ENCODE peak calls at places on chromosomes 13 and 19, in six cellular contexts. One of them, this sample, is unnamed.
A peak's percentile ranks its signal among the peaks of the same experiment; 100 is the strongest.

GRCh38 chr13:112928958-112929777 is 39.8 kb upstream of the MCF2L start:
- DNase-seq in GM12878: no peak
- DNase-seq in aorta: peak; percentile 78
- DNase-seq in testis: no peak
- DNase-seq in HAP-1: no peak
- DNase-seq in thoracic aorta: no peak
- DNase-seq in this sample: peak; percentile 85

GRCh38 chr13:19794552-19795143 is 11.9 kb upstream of the PSPC1 start:
- DNase-seq in thoracic aorta: no peak
- DNase-seq in HAP-1: no peak
- DNase-seq in aorta: no peak
- DNase-seq in testis: no peak
- DNase-seq in GM12878: no peak
- DNase-seq in this sample: no peak

GRCh38 chr13:64410654-64411053 is 2819.5 kb downstream of the PCDH9 start:
- DNase-seq in GM12878: no peak
- DNase-seq in testis: no peak
- DNase-seq in HAP-1: no peak
- DNase-seq in thoracic aorta: no peak
- DNase-seq in aorta: no peak
- DNase-seq in this sample: no peak

GRCh38 chr19:3880471-3881271 is at the start of gene ATCAY:
- DNase-seq in thoracic aorta: no peak
- DNase-seq in aorta: no peak
- DNase-seq in testis: no peak
- DNase-seq in GM12878: no peak
- DNase-seq in HAP-1: peak; percentile 26
- DNase-seq in this sample: peak; percentile 87

GRCh38 chr19:18202759-18203407 is 959 bp downstream of the RAB3A start:
- DNase-seq in HAP-1: peak; percentile 41
- DNase-seq in thoracic aorta: no peak
- DNase-seq in aorta: peak; percentile 65
- DNase-seq in GM12878: no peak
- DNase-seq in testis: peak; percentile 57
- DNase-seq in this sample: peak; percentile 34

GRCh38 chr19:56637976-56638555 is 4.9 kb upstream of the SMIM17 start:
- DNase-seq in GM12878: no peak
- DNase-seq in thoracic aorta: no peak
- DNase-seq in testis: peak; percentile 97
- DNase-seq in HAP-1: peak; percentile 40
- DNase-seq in aorta: peak; percentile 73
- DNase-seq in this sample: peak; percentile 24

GRCh38 chr13:76884167-76884566 is 2.0 kb downstream of the KCTD12 start:
- DNase-seq in aorta: peak; percentile 67
- DNase-seq in testis: peak; percentile 77
- DNase-seq in HAP-1: no peak
- DNase-seq in GM12878: no peak
- DNase-seq in thoracic aorta: no peak
- DNase-seq in this sample: peak; percentile 61

GRCh38 chr19:55600336-55601028 is 394 bp downstream of the ZNF524 start:
- DNase-seq in thoracic aorta: no peak
- DNase-seq in aorta: no peak
- DNase-seq in testis: peak; percentile 85
- DNase-seq in HAP-1: peak; percentile 73
- DNase-seq in GM12878: no peak
- DNase-seq in this sample: no peak

GRCh38 chr13:32021785-32022184 is 9.8 kb upstream of the FRY start:
- DNase-seq in HAP-1: no peak
- DNase-seq in GM12878: no peak
- DNase-seq in testis: no peak
- DNase-seq in aorta: no peak
- DNase-seq in thoracic aorta: no peak
- DNase-seq in this sample: no peak

GRCh38 chr13:113491418-113491883 is 940 bp upstream of the DCUN1D2 start:
- DNase-seq in HAP-1: no peak
- DNase-seq in aorta: peak; percentile 69
- DNase-seq in GM12878: no peak
- DNase-seq in testis: peak; percentile 60
- DNase-seq in thoracic aorta: no peak
- DNase-seq in this sample: no peak

GRCh38 chr19:43625918-43626579 is 6.6 kb upstream of the ZNF428 start:
- DNase-seq in testis: no peak
- DNase-seq in aorta: no peak
- DNase-seq in HAP-1: no peak
- DNase-seq in thoracic aorta: no peak
- DNase-seq in GM12878: no peak
- DNase-seq in this sample: peak; percentile 77

GRCh38 chr19:42135836-42136235 is 3.6 kb upstream of the POU2F2 start:
- DNase-seq in testis: no peak
- DNase-seq in thoracic aorta: no peak
- DNase-seq in HAP-1: no peak
- DNase-seq in aorta: no peak
- DNase-seq in GM12878: no peak
- DNase-seq in this sample: no peak

GRCh38 chr19:39263912-39264305 is 4.3 kb upstream of the IFNL2 start:
- DNase-seq in thoracic aorta: no peak
- DNase-seq in HAP-1: no peak
- DNase-seq in GM12878: no peak
- DNase-seq in testis: no peak
- DNase-seq in aorta: no peak
- DNase-seq in this sample: no peak

GRCh38 chr19:9848761-9849160 is 13.6 kb downstream of the PIN1 start:
- DNase-seq in testis: no peak
- DNase-seq in GM12878: no peak
- DNase-seq in thoracic aorta: no peak
- DNase-seq in HAP-1: no peak
- DNase-seq in aorta: no peak
- DNase-seq in this sample: no peak

GRCh38 chr19:35272122-35272715 is 3.5 kb downstream of the USF2 start:
- DNase-seq in GM12878: no peak
- DNase-seq in thoracic aorta: no peak
- DNase-seq in aorta: peak; percentile 76
- DNase-seq in testis: no peak
- DNase-seq in HAP-1: no peak
- DNase-seq in this sample: no peak

GRCh38 chr19:18091217-18091608 is 4.5 kb upstream of the IL12RB1 start:
- DNase-seq in aorta: peak; percentile 84
- DNase-seq in thoracic aorta: no peak
- DNase-seq in GM12878: peak; percentile 66
- DNase-seq in testis: peak; percentile 49
- DNase-seq in HAP-1: no peak
- DNase-seq in this sample: no peak

GRCh38 chr13:25494708-25495411 is 123.1 kb downstream of the ATP8A2 start:
- DNase-seq in aorta: no peak
- DNase-seq in GM12878: no peak
- DNase-seq in thoracic aorta: no peak
- DNase-seq in testis: no peak
- DNase-seq in HAP-1: no peak
- DNase-seq in this sample: no peak

GRCh38 chr13:40408602-40409001 is 257.8 kb downstream of the FOXO1 start:
- DNase-seq in GM12878: no peak
- DNase-seq in HAP-1: no peak
- DNase-seq in testis: no peak
- DNase-seq in aorta: no peak
- DNase-seq in thoracic aorta: no peak
- DNase-seq in this sample: no peak

GRCh38 chr13:82356667-82357066 is 1525.6 kb downstream of the SLITRK1 start:
- DNase-seq in aorta: no peak
- DNase-seq in HAP-1: no peak
- DNase-seq in testis: no peak
- DNase-seq in thoracic aorta: no peak
- DNase-seq in GM12878: no peak
- DNase-seq in this sample: no peak

GRCh38 chr19:33024398-33024797 is 40.3 kb downstream of the RHPN2 start:
- DNase-seq in HAP-1: no peak
- DNase-seq in thoracic aorta: no peak
- DNase-seq in aorta: no peak
- DNase-seq in GM12878: no peak
- DNase-seq in testis: no peak
- DNase-seq in this sample: no peak

GRCh38 chr13:53142301-53142700 is 113.7 kb downstream of the OLFM4 start:
- DNase-seq in thoracic aorta: no peak
- DNase-seq in aorta: no peak
- DNase-seq in GM12878: no peak
- DNase-seq in HAP-1: no peak
- DNase-seq in testis: no peak
- DNase-seq in this sample: no peak

GRCh38 chr13:73715114-73715909 is 418.9 kb downstream of the KLF12 start:
- DNase-seq in HAP-1: no peak
- DNase-seq in thoracic aorta: no peak
- DNase-seq in testis: no peak
- DNase-seq in GM12878: peak; percentile 31
- DNase-seq in aorta: no peak
- DNase-seq in this sample: no peak

GRCh38 chr19:33872445-33873320 is 76.0 kb downstream of the KCTD15 start:
- DNase-seq in GM12878: no peak
- DNase-seq in thoracic aorta: no peak
- DNase-seq in aorta: no peak
- DNase-seq in HAP-1: no peak
- DNase-seq in testis: no peak
- DNase-seq in this sample: no peak

GRCh38 chr13:50419896-50420295 is 404.7 kb downstream of the KCNRG start:
- DNase-seq in testis: no peak
- DNase-seq in GM12878: no peak
- DNase-seq in aorta: no peak
- DNase-seq in thoracic aorta: no peak
- DNase-seq in HAP-1: no peak
- DNase-seq in this sample: no peak

GRCh38 chr19:8545743-8546142 is 31.5 kb downstream of the MYO1F start:
- DNase-seq in thoracic aorta: no peak
- DNase-seq in testis: no peak
- DNase-seq in GM12878: no peak
- DNase-seq in aorta: no peak
- DNase-seq in HAP-1: no peak
- DNase-seq in this sample: no peak

GRCh38 chr19:8550070-8550469 is 27.2 kb downstream of the MYO1F start:
- DNase-seq in testis: no peak
- DNase-seq in HAP-1: no peak
- DNase-seq in aorta: no peak
- DNase-seq in thoracic aorta: no peak
- DNase-seq in GM12878: no peak
- DNase-seq in this sample: no peak

GRCh38 chr19:8539621-8540149 is 25.7 kb upstream of the ZNF414 start:
- DNase-seq in thoracic aorta: no peak
- DNase-seq in HAP-1: no peak
- DNase-seq in testis: no peak
- DNase-seq in aorta: no peak
- DNase-seq in GM12878: no peak
- DNase-seq in this sample: no peak

GRCh38 chr19:8544168-8544567 is 30.2 kb upstream of the ZNF414 start:
- DNase-seq in HAP-1: no peak
- DNase-seq in GM12878: no peak
- DNase-seq in thoracic aorta: no peak
- DNase-seq in aorta: no peak
- DNase-seq in testis: no peak
- DNase-seq in this sample: no peak
- H3K4me3 ChIP-seq in HAP-1: no peak overlapping the region
- H3K4me3 ChIP-seq in GM12878: no peak overlapping the region
- H3K4me3 ChIP-seq in thoracic aorta: no peak overlapping the region
- H3K4me3 ChIP-seq in aorta: no peak overlapping the region
- H3K4me3 ChIP-seq in testis: no peak overlapping the region
- H3K4me3 ChIP-seq in this sample: no peak overlapping the region

GRCh38 chr19:1816530-1817298 is 4.6 kb upstream of the ATP8B3 start:
- DNase-seq in GM12878: no peak
- DNase-seq in thoracic aorta: no peak
- DNase-seq in aorta: no peak
- DNase-seq in HAP-1: no peak
- DNase-seq in testis: no peak
- DNase-seq in this sample: no peak
- H3K9me3 ChIP-seq in GM12878: no peaks in the 10 kb centered on the region
- H3K9me3 ChIP-seq in thoracic aorta: no peaks in the 10 kb centered on the region
- H3K9me3 ChIP-seq in aorta: no peaks in the 10 kb centered on the region
- H3K9me3 ChIP-seq in HAP-1: no peaks in the 10 kb centered on the region
- H3K9me3 ChIP-seq in testis: no peaks in the 10 kb centered on the region
- H3K9me3 ChIP-seq in this sample: no peaks in the 10 kb centered on the region

GRCh38 chr19:531009-531752 is 379 bp upstream of the CDC34 start:
- DNase-seq in HAP-1: peak; percentile 86
- DNase-seq in aorta: peak; percentile 87
- DNase-seq in thoracic aorta: no peak
- DNase-seq in GM12878: no peak
- DNase-seq in testis: peak; percentile 72
- DNase-seq in this sample: peak; percentile 93
- H3K4me3 ChIP-seq in HAP-1: peak overlapping the region; percentile 58
- H3K4me3 ChIP-seq in aorta: peak overlapping the region; percentile 89
- H3K4me3 ChIP-seq in thoracic aorta: peak overlapping the region; percentile 99
- H3K4me3 ChIP-seq in GM12878: peak overlapping the region; percentile 61
- H3K4me3 ChIP-seq in testis: peak overlapping the region; percentile 84
- H3K4me3 ChIP-seq in this sample: peak overlapping the region; percentile 65

GRCh38 chr19:51965583-51965982 is 21.1 kb downstream of the ZNF350 start:
- DNase-seq in GM12878: no peak
- DNase-seq in testis: no peak
- DNase-seq in thoracic aorta: no peak
- DNase-seq in HAP-1: no peak
- DNase-seq in aorta: no peak
- DNase-seq in this sample: no peak

GRCh38 chr19:51959791-51960190 is 26.8 kb downstream of the ZNF350 start:
- DNase-seq in GM12878: no peak
- DNase-seq in testis: no peak
- DNase-seq in aorta: no peak
- DNase-seq in HAP-1: no peak
- DNase-seq in thoracic aorta: no peak
- DNase-seq in this sample: no peak
- H3K9me3 ChIP-seq in GM12878: peaks cover 3% of the 10 kb centered on the region
- H3K9me3 ChIP-seq in testis: no peaks in the 10 kb centered on the region
- H3K9me3 ChIP-seq in aorta: peaks cover 18% of the 10 kb centered on the region
- H3K9me3 ChIP-seq in HAP-1: peaks cover 2% of the 10 kb centered on the region
- H3K9me3 ChIP-seq in thoracic aorta: peaks cover 80% of the 10 kb centered on the region
- H3K9me3 ChIP-seq in this sample: no peaks in the 10 kb centered on the region

GRCh38 chr19:5321851-5322681 is 18.5 kb downstream of the PTPRS start:
- DNase-seq in thoracic aorta: no peak
- DNase-seq in GM12878: peak; percentile 72
- DNase-seq in HAP-1: no peak
- DNase-seq in aorta: no peak
- DNase-seq in testis: no peak
- DNase-seq in this sample: peak; percentile 44
- H3K4me3 ChIP-seq in thoracic aorta: no peak overlapping the region
- H3K4me3 ChIP-seq in GM12878: peak overlapping the region; percentile 32
- H3K4me3 ChIP-seq in HAP-1: no peak overlapping the region
- H3K4me3 ChIP-seq in aorta: no peak overlapping the region
- H3K4me3 ChIP-seq in testis: no peak overlapping the region
- H3K4me3 ChIP-seq in this sample: no peak overlapping the region

GRCh38 chr19:58217069-58217481 is 11.6 kb upstream of the ZNF544 start:
- DNase-seq in aorta: no peak
- DNase-seq in testis: peak; percentile 87
- DNase-seq in thoracic aorta: no peak
- DNase-seq in HAP-1: no peak
- DNase-seq in GM12878: no peak
- DNase-seq in this sample: no peak
- H3K9me3 ChIP-seq in aorta: peaks cover 29% of the 10 kb centered on the region
- H3K9me3 ChIP-seq in testis: no peaks in the 10 kb centered on the region
- H3K9me3 ChIP-seq in thoracic aorta: peaks cover 75% of the 10 kb centered on the region
- H3K9me3 ChIP-seq in HAP-1: peaks cover under 1% of the 10 kb centered on the region
- H3K9me3 ChIP-seq in GM12878: peaks cover 21% of the 10 kb centered on the region
- H3K9me3 ChIP-seq in this sample: peaks cover 8% of the 10 kb centered on the region